ENCODE peak calls at places on chromosomes 4 and X, in eight cellular contexts. F, X, V, L, J, Z, B and G are unnamed samples.

GRCh38 chr4:121192500-121192899 is 28.4 kb upstream of the TNIP3 start:
- DNase-seq in F (no peak), X (peak; percentile 65), V (peak; percentile 15), L (peak; percentile 15), J (no peak), Z (no peak), B (peak; percentile 64), G (no peak)

GRCh38 chr4:77021614-77022089 is 54.1 kb downstream of the CCNI start:
- DNase-seq in F (no peak), X (peak; percentile 94), V (no peak), L (no peak), J (peak; percentile 70), Z (no peak), B (peak; percentile 96), G (no peak)

GRCh38 chr4:183335369-183335940 is 13.2 kb upstream of the CLDN24 start:
- DNase-seq in F (no peak), X (peak; percentile 92), V (no peak), L (no peak), J (no peak), Z (no peak), B (peak; percentile 90), G (no peak)

GRCh38 chr4:15043226-15043625 is 40.9 kb downstream of the CPEB2 start:
- DNase-seq in F (no peak), X (no peak), V (no peak), L (peak; percentile 19), J (no peak), Z (peak; percentile 6), B (no peak), G (no peak)

GRCh38 chrX:123215397-123216089 is 31.5 kb downstream of the GRIA3 start:
- DNase-seq in F (no peak), X (no peak), V (no peak), L (no peak), J (peak; percentile 57), Z (no peak), B (no peak), G (peak; percentile 16)

GRCh38 chrX:17836830-17837229 is 24.3 kb downstream of the RAI2 start:
- DNase-seq in F (no peak), X (no peak), V (no peak), L (no peak), J (no peak), Z (no peak), B (no peak), G (no peak)

GRCh38 chrX:120824021-120824420 is 51.6 kb downstream of the CT47B1 start:
- DNase-seq in F (no peak), X (no peak), V (no peak), L (no peak), J (no peak), Z (no peak), B (no peak), G (no peak)

GRCh38 chrX:69457756-69458155 is 46.4 kb upstream of the NALF2 start:
- DNase-seq in F (no peak), X (no peak), V (peak; percentile 3), L (no peak), J (no peak), Z (no peak), B (no peak), G (no peak)

GRCh38 chr4:158371158-158371557 is 150.5 kb upstream of the RXFP1 start:
- DNase-seq in F (no peak), X (peak; percentile 75), V (no peak), L (no peak), J (no peak), Z (no peak), B (peak; percentile 52), G (no peak)

GRCh38 chr4:16843831-16844508 is 54.5 kb downstream of the LDB2 start:
- DNase-seq in F (no peak), X (peak; percentile 83), V (peak; percentile 13), L (no peak), J (no peak), Z (no peak), B (peak; percentile 72), G (no peak)

GRCh38 chr4:78336093-78336943 is 215.3 kb upstream of the ANXA3 start:
- DNase-seq in F (no peak), X (peak; percentile 63), V (no peak), L (no peak), J (peak; percentile 38), Z (no peak), B (peak; percentile 94), G (no peak)

GRCh38 chr4:3295837-3296624 is 3.2 kb downstream of the RGS12 start:
- DNase-seq in F (no peak), X (no peak), V (no peak), L (no peak), J (no peak), Z (no peak), B (no peak), G (no peak)

GRCh38 chr4:155403886-155404285 is 27.1 kb upstream of the MAP9 start:
- DNase-seq in F (no peak), X (peak; percentile 58), V (peak; percentile 13), L (peak; percentile 53), J (no peak), Z (no peak), B (peak; percentile 63), G (no peak)

GRCh38 chr4:122895336-122895995 is 26.9 kb downstream of the NUDT6 start:
- DNase-seq in F (no peak), X (no peak), V (no peak), L (peak; percentile 12), J (no peak), Z (no peak), B (no peak), G (no peak)

GRCh38 chrX:73850124-73851013 is 287.4 kb downstream of the CHIC1 start:
- DNase-seq in F (peak; percentile 47), X (peak; percentile 42), V (peak; percentile 16), L (peak; percentile 44), J (no peak), Z (peak; percentile 30), B (peak; percentile 26), G (no peak)

GRCh38 chrX:2628751-2629315 is 62.3 kb upstream of the CD99 start:
- DNase-seq in F (no peak), X (no peak), V (no peak), L (no peak), J (no peak), Z (no peak), B (no peak), G (no peak)
- H3K4me3 ChIP-seq in F (no peak overlapping the region), X (no peak overlapping the region), V (no peak overlapping the region), L (no peak overlapping the region), J (no peak overlapping the region), Z (no peak overlapping the region), B (no peak overlapping the region), G (no peak overlapping the region)

GRCh38 chr4:8278009-8278395 is 8.4 kb downstream of the HTRA3 start:
- DNase-seq in F (no peak), X (peak; percentile 32), V (no peak), L (no peak), J (peak; percentile 68), Z (no peak), B (no peak), G (peak; percentile 18)

GRCh38 chr4:8280158-8280875 is 10.8 kb downstream of the HTRA3 start:
- DNase-seq in F (no peak), X (no peak), V (no peak), L (no peak), J (peak; percentile 51), Z (no peak), B (no peak), G (no peak)

GRCh38 chr4:8279321-8280157 is 10.0 kb downstream of the HTRA3 start:
- DNase-seq in F (no peak), X (no peak), V (no peak), L (no peak), J (peak; percentile 50), Z (no peak), B (no peak), G (no peak)

GRCh38 chr4:8277356-8278008 is 7.9 kb downstream of the HTRA3 start:
- DNase-seq in F (no peak), X (no peak), V (no peak), L (no peak), J (peak; percentile 50), Z (no peak), B (no peak), G (peak; percentile 11)

DNA sequence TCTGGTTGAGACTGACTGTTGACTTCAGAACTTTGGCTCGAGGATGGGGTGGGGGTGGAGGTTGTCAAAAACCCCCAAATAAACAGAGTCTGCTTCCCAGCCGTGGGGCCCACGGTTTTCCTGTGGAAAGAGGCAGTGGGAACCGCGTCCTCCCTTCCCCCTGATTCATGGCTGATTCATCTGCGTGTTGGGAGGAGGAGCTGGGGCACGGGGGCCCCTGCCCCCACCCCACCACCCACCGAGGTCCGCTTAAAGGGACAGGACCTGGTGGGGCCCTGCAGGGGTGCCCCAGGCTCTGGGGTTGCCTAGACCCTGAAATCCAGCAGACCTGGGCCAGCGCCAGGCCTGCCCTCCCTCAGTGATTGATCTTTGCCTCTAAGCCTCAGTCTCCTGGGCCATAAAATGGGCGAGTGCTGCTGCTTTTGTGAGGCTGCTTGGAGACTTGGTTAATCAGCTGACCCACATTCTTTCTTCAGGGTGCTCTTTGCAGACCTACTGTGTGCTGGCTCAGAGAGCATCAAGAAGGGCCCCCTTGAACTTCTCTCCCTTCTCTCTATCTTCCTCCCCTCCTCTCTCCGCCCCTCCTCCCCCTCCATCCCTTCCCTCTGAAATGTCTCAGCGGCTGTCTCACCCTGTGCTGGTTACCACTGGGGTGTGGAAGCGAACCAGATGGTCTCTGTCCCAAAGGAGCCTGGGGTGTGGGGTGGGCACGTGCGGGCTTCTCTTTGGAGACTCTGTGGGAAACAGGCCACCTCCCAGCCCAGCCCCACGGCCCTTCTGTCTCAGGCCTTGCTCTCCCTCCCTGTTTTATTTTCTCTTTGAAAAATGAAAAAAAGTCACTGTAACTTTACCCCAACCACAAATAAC is 9.1 kb downstream of the HTRA3 start:
- DNase-seq in F (peak; percentile 73), X (peak; percentile 94), V (no peak), L (no peak), J (peak; percentile 79), Z (no peak), B (peak; percentile 91), G (no peak)
- H3K4me3 ChIP-seq in F (no peak overlapping the region), X (no peak overlapping the region), V (no peak overlapping the region), L (no peak overlapping the region), J (no peak overlapping the region), Z (no peak overlapping the region), B (no peak overlapping the region), G (no peak overlapping the region)

GRCh38 chr4:110480741-110481271 is 4.9 kb downstream of the ENPEP start:
- DNase-seq in F (no peak), X (peak; percentile 10), V (no peak), L (no peak), J (no peak), Z (no peak), B (peak; percentile 18), G (no peak)
- H3K4me3 ChIP-seq in F (no peak overlapping the region), X (no peak overlapping the region), V (no peak overlapping the region), L (no peak overlapping the region), J (peak overlapping the region; percentile 28), Z (no peak overlapping the region), B (no peak overlapping the region), G (peak overlapping the region; percentile 60)

DNA sequence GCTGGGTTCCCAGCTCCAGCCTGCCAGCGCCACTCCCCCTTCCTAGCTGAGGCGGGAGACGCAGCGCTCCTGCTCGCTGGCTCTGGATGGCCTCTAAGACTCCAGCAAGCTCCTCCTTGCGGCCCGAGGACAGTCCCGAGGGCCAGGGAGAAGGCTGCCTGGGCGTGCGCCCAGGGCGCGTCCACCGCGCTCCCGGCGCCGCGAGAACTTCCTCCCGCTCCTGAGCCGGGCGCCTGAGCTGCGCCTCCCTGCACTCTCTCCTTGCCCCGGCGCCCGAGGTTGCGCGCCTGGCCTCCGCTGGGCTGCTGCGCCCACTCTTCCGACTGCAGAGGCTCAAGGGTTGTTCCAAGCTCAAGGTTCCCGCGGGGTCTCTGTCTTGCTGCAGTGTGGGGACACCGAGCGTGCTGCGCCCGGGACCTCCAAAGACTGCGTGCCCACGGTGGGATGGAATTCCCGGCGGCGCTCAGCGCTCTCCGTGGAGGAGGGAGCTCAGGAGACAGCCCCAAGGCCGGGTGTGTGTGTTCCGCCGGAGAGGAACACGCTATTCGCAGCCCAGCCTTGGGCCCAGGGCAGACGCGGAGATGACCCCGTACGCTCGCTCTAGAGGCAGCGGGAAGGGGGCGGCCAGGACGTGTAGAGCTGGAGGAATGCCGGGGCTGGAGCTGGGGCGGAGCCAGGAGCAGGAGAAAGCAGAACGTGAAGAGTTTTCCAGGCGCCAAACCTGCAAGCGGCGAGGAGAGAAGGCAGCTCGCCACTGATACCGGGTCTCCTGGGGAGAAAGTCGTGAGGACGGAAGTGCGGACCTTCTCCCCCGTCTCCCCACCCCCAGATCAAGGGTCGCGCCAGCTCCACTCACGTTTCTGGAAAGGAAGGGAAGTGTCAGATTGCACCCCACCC is at the start of gene ARHGAP6:
- DNase-seq in F (peak; percentile 34), X (peak; percentile 62), V (peak; percentile 43), L (peak; percentile 41), J (peak; percentile 84), Z (no peak), B (peak; percentile 72), G (peak; percentile 34)
- H3K4me3 ChIP-seq in F (peak within 1 kb of the TSS; percentile 25), X (peak within 1 kb of the TSS; percentile 56), V (peak within 1 kb of the TSS; percentile 72), L (no peak within 1 kb of the TSS), J (peak within 1 kb of the TSS; percentile 17), Z (no peak within 1 kb of the TSS), B (peak within 1 kb of the TSS; percentile 45), G (peak within 1 kb of the TSS; percentile 58)